ENCODE peak calls at places on chromosomes 12 and 14, in eight cellular contexts. J, W, V, N, H, Y, I and K are unnamed samples.

GRCh38 chr12:31019561-31020308 is 53.9 kb upstream of the DDX11 start:
- DNase-seq in N (no peak), Y (no peak), V (no peak), J (no peak), W (no peak), H (no peak), I (no peak), K (no peak)

GRCh38 chr12:122081108-122081696 is 2.6 kb downstream of the MLXIP start:
- DNase-seq in J (peak; percentile 36), V (no peak), H (no peak), N (no peak), Y (no peak), W (no peak), I (no peak), K (no peak)

GRCh38 chr12:28874758-28875157 is 274.3 kb upstream of the FAR2 start:
- DNase-seq in W (no peak), J (no peak), V (no peak), Y (no peak), H (no peak), N (no peak), I (no peak), K (no peak)

GRCh38 chr14:21467620-21468019 is 9.1 kb downstream of the RAB2B start:
- DNase-seq in H (no peak), N (no peak), J (no peak), V (no peak), W (no peak), I (no peak), Y (no peak), K (no peak)

GRCh38 chr12:115518-115917 is 49.0 kb downstream of the IQSEC3 start:
- DNase-seq in V (no peak), W (no peak), I (no peak), N (no peak), Y (no peak), J (no peak), H (no peak), K (no peak)

GRCh38 chr12:52760623-52761022 is 16.5 kb downstream of the KRT76 start:
- DNase-seq in V (no peak), I (no peak), N (no peak), J (no peak), W (no peak), Y (no peak), H (no peak), K (no peak)

GRCh38 chr14:32332415-32333116 is 3.5 kb downstream of the AKAP6 start:
- DNase-seq in H (no peak), W (no peak), I (no peak), V (no peak), Y (no peak), N (no peak), J (no peak), K (no peak)

GRCh38 chr14:52332269-52332668 is 18.2 kb downstream of the PTGER2 start:
- DNase-seq in V (no peak), I (no peak), J (no peak), Y (no peak), H (no peak), W (no peak), N (no peak), K (no peak)

GRCh38 chr14:71319646-71320045 is 412.4 kb downstream of the PCNX1 start:
- DNase-seq in W (peak; percentile 8), N (no peak), Y (no peak), J (peak; percentile 17), I (peak; percentile 12), H (peak; percentile 37), V (no peak), K (no peak)

GRCh38 chr14:93533864-93534263 is 103.1 kb downstream of the UNC79 start:
- DNase-seq in J (no peak), Y (no peak), I (no peak), V (no peak), H (no peak), W (no peak), N (no peak), K (no peak)

GRCh38 chr12:108881953-108882352 is 2.1 kb downstream of the DAO start:
- DNase-seq in J (no peak), H (no peak), Y (no peak), I (no peak), N (no peak), W (no peak), V (no peak), K (no peak)

GRCh38 chr14:61911534-61911933 is 149.3 kb downstream of the SNAPC1 start:
- DNase-seq in H (peak; percentile 71), W (no peak), V (no peak), I (peak; percentile 24), Y (no peak), N (no peak), J (no peak), K (peak; percentile 3)

GRCh38 chr14:20697273-20698017 is 8.9 kb downstream of the ANG start:
- DNase-seq in Y (peak; percentile 52), H (peak; percentile 30), J (no peak), W (peak; percentile 71), I (peak; percentile 19), N (peak; percentile 42), V (peak; percentile 53), K (peak; percentile 68)

GRCh38 chr14:22915886-22916521 is 2.9 kb downstream of the RBM23 start:
- DNase-seq in H (no peak), J (no peak), W (no peak), Y (no peak), V (no peak), N (no peak), I (no peak), K (no peak)

GRCh38 chr12:132502149-132502881 is 12.4 kb downstream of the FBRSL1 start:
- DNase-seq in Y (no peak), N (no peak), H (no peak), W (no peak), I (no peak), J (no peak), V (no peak), K (no peak)

GRCh38 chr12:89770391-89770790 is 61.8 kb upstream of the ATP2B1 start:
- DNase-seq in W (no peak), N (no peak), Y (no peak), I (no peak), H (no peak), V (no peak), J (no peak), K (no peak)

GRCh38 chr14:70641548-70642312 is at the start of gene TTC9:
- DNase-seq in I (peak; percentile 42), W (peak; percentile 26), H (peak; percentile 73), Y (no peak), V (peak; percentile 40), N (peak; percentile 28), J (no peak), K (peak; percentile 40)

GRCh38 chr12:34399631-34400422 is 377.5 kb downstream of the ALG10 start:
- DNase-seq in W (no peak), J (peak; percentile 1), V (no peak), I (no peak), H (no peak), Y (no peak), N (peak; percentile 8), K (peak; percentile 27)

GRCh38 chr14:32697704-32698103 is 241.0 kb upstream of the NPAS3 start:
- DNase-seq in V (no peak), H (no peak), J (no peak), Y (no peak), N (no peak), I (no peak), W (no peak), K (no peak)

GRCh38 chr12:70271025-70271424 is 27.8 kb downstream of the CNOT2 start:
- DNase-seq in H (no peak), Y (no peak), V (no peak), W (no peak), N (no peak), I (no peak), J (no peak), K (no peak)

GRCh38 chr12:10031771-10032175 is 1.3 kb downstream of the CLEC9A start:
- DNase-seq in H (no peak), N (no peak), Y (no peak), J (no peak), I (no peak), W (no peak), V (no peak), K (no peak)

GRCh38 chr14:70773182-70773862 is 36.0 kb downstream of the MAP3K9 start:
- DNase-seq in J (no peak), V (no peak), H (no peak), N (no peak), Y (no peak), I (no peak), W (no peak), K (no peak)

GRCh38 chr12:132286912-132287311 is 42.5 kb downstream of the GALNT9 start:
- DNase-seq in N (no peak), H (no peak), V (no peak), W (no peak), J (no peak), Y (no peak), I (no peak), K (no peak)

GRCh38 chr14:37493606-37494005 is 101.4 kb downstream of the FOXA1 start:
- DNase-seq in I (no peak), V (no peak), H (no peak), Y (no peak), W (no peak), N (no peak), J (no peak), K (no peak)